ENCODE peak calls at places on chromosome 22, in nine cellular contexts. W, I, R, T, G, S, Z, Y and P are unnamed samples.

GRCh38 chr22:45319319-45319675 is 9.6 kb downstream of the FAM118A start:
- DNase-seq in W (no peak), I (no peak), R (no peak), T (no peak), G (no peak), S (no peak), Z (no peak), Y (no peak), P (no peak)

GRCh38 chr22:29871684-29872083 is 11.3 kb upstream of the MTMR3 start:
- DNase-seq in W (no peak), I (no peak), R (no peak), T (no peak), G (no peak), S (no peak), Z (no peak), Y (no peak), P (no peak)

GRCh38 chr22:49664371-49664881 is 163.2 kb downstream of the BRD1 start:
- DNase-seq in W (no peak), I (peak), R (no peak), T (peak), G (no peak), S (no peak), Z (no peak), Y (peak), P (no peak)

GRCh38 chr22:35961480-35961902 is 67.1 kb downstream of the RBFOX2 start:
- DNase-seq in W (no peak), I (no peak), R (no peak), T (no peak), G (no peak), S (no peak), Z (no peak), Y (peak), P (no peak)

GRCh38 chr22:47592791-47593190 is 830.3 kb downstream of the TBC1D22A start:
- DNase-seq in W (no peak), I (peak), R (no peak), T (no peak), G (no peak), S (no peak), Z (no peak), Y (no peak), P (no peak)

GRCh38 chr22:41908409-41909289 is 6.2 kb downstream of the SHISA8 start:
- DNase-seq in W (no peak), I (no peak), R (no peak), T (no peak), G (peak), S (no peak), Z (no peak), Y (no peak), P (no peak)

GRCh38 chr22:19909350-19910179 is 32.0 kb upstream of the COMT start:
- DNase-seq in W (peak), I (peak), R (peak), T (peak), G (peak), S (peak), Z (peak), Y (peak), P (peak)

GRCh38 chr22:46686221-46686872 is 51.7 kb downstream of the CERK start:
- DNase-seq in W (no peak), I (no peak), R (no peak), T (no peak), G (no peak), S (no peak), Z (no peak), Y (no peak), P (no peak)

GRCh38 chr22:26139320-26139719 is 29.9 kb upstream of the SEZ6L start:
- DNase-seq in W (no peak), I (no peak), R (no peak), T (no peak), G (no peak), S (no peak), Z (no peak), Y (peak), P (no peak)